ENCODE peak calls at places on chromosomes 3 and 15, in eight cellular contexts. F is neural progenitor cell, B is RWPE1, R is bronchial epithelial cell, A is kidney epithelial cell, N is HFF-Myc, D is stomach, W is endothelial cell. S is an unnamed sample.

GRCh38 chr3:108512671-108513070 is 2.3 kb upstream of the MYH15 start:
- DNase-seq in N (no peak), A (no peak), R (no peak), F (no peak), B (no peak), D (no peak), W (no peak), S (no peak)

GRCh38 chr3:53818221-53819162 is 27.7 kb downstream of the CHDH start:
- DNase-seq in R (no peak), D (peak), W (no peak), F (no peak), A (no peak), N (no peak), B (no peak), S (no peak)

GRCh38 chr15:76235186-76235826 is 76.0 kb downstream of the ETFA start:
- DNase-seq in R (peak), B (peak), W (no peak), N (peak), D (no peak), A (peak), F (peak), S (peak)

GRCh38 chr15:70266412-70267089 is 168.8 kb upstream of the TLE3 start:
- DNase-seq in R (no peak), A (no peak), N (no peak), F (no peak), W (no peak), B (no peak), D (peak), S (peak)

GRCh38 chr3:122560680-122561079 is 3.4 kb downstream of the PARP9 start:
- DNase-seq in D (peak), R (peak), B (peak), F (peak), A (no peak), W (peak), N (peak), S (peak)

GRCh38 chr3:137202941-137203340 is 245.2 kb downstream of the IL20RB start:
- DNase-seq in N (no peak), W (no peak), A (no peak), B (no peak), D (no peak), F (no peak), R (no peak), S (no peak)

GRCh38 chr3:174062923-174063322 is 665.4 kb downstream of the NLGN1 start:
- DNase-seq in R (no peak), N (no peak), D (no peak), B (no peak), A (no peak), F (no peak), W (no peak), S (no peak)

GRCh38 chr3:185024966-185025365 is 127.9 kb downstream of the C3orf70 start:
- DNase-seq in N (no peak), F (no peak), B (no peak), A (no peak), D (no peak), W (no peak), R (no peak), S (no peak)

GRCh38 chr15:25268166-25268565 is 170.7 kb downstream of the UBE3A start:
- DNase-seq in R (peak), D (no peak), F (peak), B (no peak), A (no peak), N (no peak), W (no peak), S (no peak)

GRCh38 chr3:46935168-46935858 is 41.2 kb downstream of the CCDC12 start:
- DNase-seq in D (peak), B (peak), F (peak), A (peak), N (peak), R (peak), W (peak), S (peak)

GRCh38 chr15:66076591-66077319 is 176.8 kb downstream of the MEGF11 start:
- DNase-seq in W (no peak), D (no peak), A (no peak), R (no peak), F (no peak), B (no peak), N (no peak), S (no peak)

GRCh38 chr15:42332331-42332730 is 27.0 kb upstream of the CAPN3 start:
- DNase-seq in D (no peak), F (no peak), R (peak), N (no peak), W (no peak), B (no peak), A (no peak), S (no peak)

GRCh38 chr3:8595252-8595934 is 49.2 kb downstream of the SSUH2 start:
- DNase-seq in W (no peak), R (no peak), B (no peak), A (no peak), N (no peak), F (no peak), D (no peak), S (no peak)

GRCh38 chr3:122392868-122393844 is 9.2 kb downstream of the FAM162A start:
- DNase-seq in D (no peak), F (peak), B (peak), A (peak), R (peak), N (no peak), W (peak), S (peak)

GRCh38 chr3:64163755-64164148 is 61.5 kb downstream of the PRICKLE2 start:
- DNase-seq in R (peak), B (peak), F (no peak), W (no peak), A (peak), D (no peak), N (peak), S (peak)

GRCh38 chr15:64466408-64467116 is 6.2 kb downstream of the ZNF609 start:
- DNase-seq in N (no peak), D (no peak), B (no peak), A (no peak), F (peak), R (no peak), W (no peak), S (no peak)

GRCh38 chr3:41652931-41653330 is 309.0 kb downstream of the ULK4 start:
- DNase-seq in D (no peak), W (no peak), N (no peak), R (no peak), B (no peak), A (no peak), F (peak), S (no peak)

GRCh38 chr3:57206423-57206822 is 6.6 kb upstream of the HESX1 start:
- DNase-seq in B (no peak), A (no peak), W (no peak), R (no peak), N (no peak), D (no peak), F (no peak), S (no peak)

GRCh38 chr3:138653567-138653966 is 45.0 kb downstream of the FAIM start:
- DNase-seq in A (no peak), B (no peak), W (no peak), F (no peak), R (no peak), D (no peak), N (no peak), S (no peak)

GRCh38 chr3:159548675-159549335 is 439.8 kb upstream of the IL12A start:
- DNase-seq in F (no peak), D (no peak), N (no peak), A (no peak), R (peak), B (peak), W (no peak), S (no peak)

GRCh38 chr3:126130081-126130855 is 46.3 kb upstream of the SLC41A3 start:
- DNase-seq in W (no peak), D (peak), R (no peak), N (no peak), F (no peak), A (no peak), B (no peak), S (no peak)

GRCh38 chr3:176919836-176920760 is 277.2 kb downstream of the TBL1XR1 start:
- DNase-seq in R (peak), F (no peak), W (no peak), D (no peak), A (peak), N (peak), B (no peak), S (no peak)

GRCh38 chr3:43748179-43748578 is 57.4 kb downstream of the ABHD5 start:
- DNase-seq in R (peak), N (no peak), W (no peak), B (peak), F (no peak), A (no peak), D (no peak), S (no peak)

GRCh38 chr3:102530443-102531195 is 95.8 kb downstream of the ZPLD1 start:
- DNase-seq in D (no peak), N (no peak), B (peak), W (no peak), R (peak), F (no peak), A (no peak), S (no peak)

GRCh38 chr3:30904986-30905385 is 10.5 kb upstream of the GADL1 start:
- DNase-seq in D (no peak), R (no peak), B (no peak), N (no peak), F (no peak), A (no peak), W (no peak), S (no peak)

GRCh38 chr15:95292790-95293450 is 1037.6 kb upstream of the NR2F2 start:
- DNase-seq in N (no peak), F (no peak), B (no peak), D (peak), R (peak), W (no peak), A (no peak), S (no peak)

GRCh38 chr3:99578339-99578970 is 59.9 kb upstream of the COL8A1 start:
- DNase-seq in N (no peak), D (no peak), A (no peak), F (no peak), W (no peak), B (no peak), R (no peak), S (peak)

GRCh38 chr3:77342688-77343087 is 302.8 kb downstream of the ROBO2 start:
- DNase-seq in D (no peak), W (no peak), R (no peak), F (no peak), N (no peak), A (no peak), B (no peak), S (no peak)

GRCh38 chr3:77345009-77345408 is 305.1 kb downstream of the ROBO2 start:
- DNase-seq in B (no peak), W (no peak), F (no peak), D (no peak), A (no peak), R (no peak), N (no peak), S (no peak)

GRCh38 chr3:77348244-77348855 is 308.5 kb downstream of the ROBO2 start:
- DNase-seq in A (no peak), W (peak), R (peak), N (peak), F (peak), D (no peak), B (no peak), S (no peak)
- TF ChIP-seq CTCF in A (peak), W (peak), R (peak), N (peak), F (peak), D (no peak), B (no peak), S (peak)

DNA sequence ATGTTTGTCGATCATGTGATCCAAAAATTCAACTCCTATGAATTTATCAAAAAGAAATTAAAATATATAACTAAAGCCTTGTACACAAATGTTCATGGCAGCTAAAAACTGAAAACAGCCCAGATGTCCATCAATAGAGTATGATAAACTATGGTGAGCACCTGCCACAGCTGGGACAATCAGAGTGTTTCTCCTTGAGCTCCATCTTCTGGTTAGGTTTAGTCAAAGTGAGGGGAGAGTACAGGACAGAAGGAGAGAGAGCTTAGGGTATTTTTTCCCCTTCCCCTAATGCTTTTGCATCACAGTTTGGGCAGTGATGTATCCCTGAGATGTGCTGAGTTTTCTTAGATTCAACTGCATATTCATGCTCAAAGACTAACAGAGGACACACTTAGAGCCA is 65.5 kb downstream of the FSIP1 start:
- DNase-seq in R (no peak), A (no peak), N (no peak), F (no peak), D (no peak), B (no peak), W (no peak), S (no peak)
- TF ChIP-seq CTCF in R (no peak), A (no peak), N (no peak), F (no peak), D (no peak), B (no peak), W (no peak), S (no peak)

GRCh38 chr3:187746479-187747335 is 1.4 kb upstream of the BCL6 start:
- DNase-seq in W (no peak), R (no peak), N (no peak), A (no peak), F (peak), B (no peak), D (no peak), S (no peak)

GRCh38 chr3:187744169-187745151 is 808 bp downstream of the BCL6 start:
- DNase-seq in W (peak), F (peak), R (peak), N (no peak), A (no peak), D (peak), B (peak), S (no peak)

GRCh38 chr3:187746059-187746453 is 788 bp upstream of the BCL6 start:
- DNase-seq in F (no peak), D (no peak), N (no peak), W (no peak), R (no peak), A (no peak), B (no peak), S (no peak)

GRCh38 chr3:187743195-187744141 is 1.8 kb downstream of the BCL6 start:
- DNase-seq in N (no peak), B (peak), F (peak), R (no peak), A (no peak), D (peak), W (peak), S (no peak)

DNA sequence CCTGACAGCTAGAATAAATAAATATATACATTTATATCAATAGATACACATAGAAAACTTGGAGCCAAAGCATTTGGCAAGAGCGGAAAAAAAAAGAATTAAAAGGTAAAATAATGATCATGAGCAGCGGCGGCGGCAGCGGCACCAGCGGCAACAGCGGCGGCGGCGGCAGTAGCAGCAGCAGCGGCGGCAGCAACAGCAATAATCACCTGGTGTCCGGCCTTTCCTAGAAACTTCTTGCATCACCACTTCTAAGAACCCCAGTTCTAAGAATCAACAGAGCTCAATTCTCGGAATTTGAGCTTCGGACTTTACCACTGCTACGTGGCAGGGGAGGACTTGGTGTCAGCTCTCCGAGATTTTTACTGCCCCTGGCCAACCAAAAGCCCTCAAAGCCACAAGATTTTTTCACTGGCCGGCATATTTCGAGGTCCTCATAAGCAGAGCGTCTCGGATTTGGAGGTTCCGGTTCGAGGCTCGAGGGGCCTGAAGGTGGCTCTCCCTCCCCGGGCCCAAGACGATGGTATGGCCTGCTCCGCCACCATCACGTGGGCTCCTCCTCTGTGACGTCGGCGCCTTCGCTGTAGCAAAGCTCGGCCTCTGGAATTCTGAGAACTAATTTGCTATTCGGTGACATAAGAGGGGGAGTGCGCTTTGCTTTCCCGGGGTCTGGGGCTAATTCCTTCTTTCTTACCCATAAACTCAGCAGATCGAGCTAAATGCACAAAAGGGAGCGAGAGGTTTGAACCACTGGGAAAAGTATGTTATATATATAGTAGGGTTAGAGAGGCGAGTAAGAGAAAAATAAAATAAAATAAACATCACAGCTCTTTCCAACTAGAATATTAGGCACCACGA is at the start of gene BCL6:
- DNase-seq in N (peak), D (peak), B (peak), A (peak), F (peak), R (peak), W (peak), S (peak)
- TF ChIP-seq CTCF in N (no peak), D (peak), B (no peak), A (no peak), F (peak), R (no peak), W (no peak), S (no peak)

GRCh38 chr3:63096248-63097058 is 181.7 kb upstream of the SYNPR start:
- DNase-seq in F (no peak), W (no peak), A (no peak), N (no peak), B (no peak), D (no peak), R (no peak), S (no peak)
- TF ChIP-seq CTCF in F (peak), W (no peak), A (no peak), N (no peak), B (no peak), D (no peak), R (no peak), S (no peak)

GRCh38 chr3:94647131-94647530 is 584.3 kb downstream of the NSUN3 start:
- DNase-seq in N (no peak), A (peak), F (no peak), W (no peak), D (no peak), R (peak), B (no peak), S (peak)
- TF ChIP-seq CTCF in N (no peak), A (no peak), F (no peak), W (no peak), D (no peak), R (no peak), B (no peak), S (no peak)

S was measured in astrocyte of the cerebellum.